ENCODE peak calls at places on chromosomes 3 and 15, in nine cellular contexts. N is upper lobe of left lung, M is left ventricle myocardium inferior, R is neural progenitor cell, Z is fibroblast of the aortic adventitia, D is heart left ventricle, P is B cell, W is AG09309, E is GM20000. G is an unnamed sample.

GRCh38 chr3:192915306-192915705 is 2.4 kb downstream of the MB21D2 start:
- DNase-seq in N (no peak), M (no peak), R (peak; percentile 81), Z (peak; percentile 68), D (no peak), P (no peak), W (peak; percentile 38), E (peak; percentile 55), G (no peak)

GRCh38 chr3:59593380-59593779 is 543.6 kb upstream of the CFAP20DC start:
- DNase-seq in N (no peak), M (no peak), R (no peak), Z (no peak), D (no peak), P (no peak), W (no peak), E (no peak), G (no peak)

GRCh38 chr3:182212479-182213076 is 500.9 kb downstream of the SOX2 start:
- DNase-seq in N (no peak), M (peak; percentile 17), R (no peak), Z (peak; percentile 3), D (no peak), P (no peak), W (no peak), E (no peak), G (peak; percentile 74)

GRCh38 chr3:16721494-16721893 is 116.3 kb upstream of the DAZL start:
- DNase-seq in N (no peak), M (no peak), R (no peak), Z (no peak), D (no peak), P (no peak), W (no peak), E (peak; percentile 19), G (no peak)

GRCh38 chr3:50112462-50112861 is 23.7 kb downstream of the RBM5 start:
- DNase-seq in N (no peak), M (no peak), R (no peak), Z (no peak), D (no peak), P (no peak), W (no peak), E (no peak), G (no peak)

GRCh38 chr3:67460841-67461240 is 193.6 kb downstream of the SUCLG2 start:
- DNase-seq in N (no peak), M (no peak), R (no peak), Z (no peak), D (no peak), P (no peak), W (no peak), E (no peak), G (no peak)

GRCh38 chr3:194814878-194815357 is 129.2 kb downstream of the FAM43A start:
- DNase-seq in N (no peak), M (no peak), R (no peak), Z (no peak), D (no peak), P (no peak), W (no peak), E (no peak), G (no peak)

GRCh38 chr3:124772081-124772831 is 42.0 kb downstream of the UMPS start:
- DNase-seq in N (no peak), M (no peak), R (no peak), Z (peak; percentile 70), D (peak; percentile 64), P (no peak), W (no peak), E (no peak), G (no peak)

GRCh38 chr3:184236033-184236410 is 6.6 kb downstream of the VWA5B2 start:
- DNase-seq in N (no peak), M (no peak), R (no peak), Z (no peak), D (no peak), P (no peak), W (no peak), E (no peak), G (no peak)

GRCh38 chr3:51686512-51687215 is 15.6 kb downstream of the TEX264 start:
- DNase-seq in N (peak; percentile 79), M (peak; percentile 64), R (no peak), Z (peak; percentile 24), D (peak; percentile 83), P (peak; percentile 88), W (no peak), E (peak; percentile 59), G (no peak)

GRCh38 chr3:161386991-161387390 is 15.7 kb upstream of the SPTSSB start:
- DNase-seq in N (no peak), M (no peak), R (no peak), Z (no peak), D (no peak), P (no peak), W (no peak), E (no peak), G (no peak)

GRCh38 chr3:30408105-30408557 is 198.3 kb upstream of the TGFBR2 start:
- DNase-seq in N (no peak), M (no peak), R (no peak), Z (no peak), D (no peak), P (no peak), W (no peak), E (no peak), G (no peak)

GRCh38 chr3:123694377-123695147 is 109.7 kb upstream of the HACD2 start:
- DNase-seq in N (peak; percentile 26), M (no peak), R (no peak), Z (no peak), D (no peak), P (no peak), W (no peak), E (no peak), G (no peak)

GRCh38 chr3:48655586-48655985 is 7.1 kb downstream of the CELSR3 start:
- DNase-seq in N (no peak), M (no peak), R (no peak), Z (no peak), D (no peak), P (peak; percentile 79), W (no peak), E (no peak), G (no peak)

GRCh38 chr3:32569540-32570425 is 875 bp downstream of the DYNC1LI1 start:
- DNase-seq in N (peak; percentile 95), M (peak; percentile 61), R (peak; percentile 93), Z (peak; percentile 34), D (peak; percentile 58), P (no peak), W (no peak), E (peak; percentile 63), G (peak; percentile 72)

GRCh38 chr3:130841357-130841756 is 52.5 kb upstream of the ATP2C1 start:
- DNase-seq in N (no peak), M (no peak), R (no peak), Z (no peak), D (no peak), P (no peak), W (no peak), E (peak; percentile 22), G (no peak)

GRCh38 chr15:86653344-86654192 is 573.9 kb downstream of the AGBL1 start:
- DNase-seq in N (no peak), M (no peak), R (no peak), Z (no peak), D (no peak), P (no peak), W (no peak), E (no peak), G (no peak)

GRCh38 chr3:12875857-12876451 is 34.6 kb upstream of the RPL32 start:
- DNase-seq in N (peak; percentile 86), M (peak; percentile 45), R (peak; percentile 97), Z (no peak), D (peak; percentile 31), P (peak; percentile 70), W (no peak), E (peak; percentile 68), G (peak; percentile 75)

GRCh38 chr15:35886765-35887164 is 340.8 kb upstream of the DPH6 start:
- DNase-seq in N (no peak), M (no peak), R (no peak), Z (peak; percentile 13), D (no peak), P (no peak), W (no peak), E (no peak), G (no peak)

GRCh38 chr3:184171562-184171961 is 3.1 kb upstream of the AP2M1 start:
- DNase-seq in N (no peak), M (no peak), R (no peak), Z (no peak), D (no peak), P (no peak), W (no peak), E (peak; percentile 43), G (no peak)

GRCh38 chr3:30605706-30606300 is 598 bp upstream of the TGFBR2 start:
- DNase-seq in N (no peak), M (no peak), R (no peak), Z (no peak), D (no peak), P (no peak), W (no peak), E (no peak), G (no peak)

GRCh38 chr15:23514492-23514891 is 51.0 kb upstream of the MKRN3 start:
- DNase-seq in N (no peak), M (no peak), R (no peak), Z (no peak), D (no peak), P (no peak), W (no peak), E (no peak), G (no peak)

GRCh38 chr3:160343132-160343531 is 55.9 kb downstream of the IFT80 start:
- DNase-seq in N (no peak), M (no peak), R (peak; percentile 9), Z (peak; percentile 53), D (no peak), P (no peak), W (no peak), E (peak; percentile 8), G (no peak)

GRCh38 chr3:160340351-160340750 is 58.7 kb downstream of the IFT80 start:
- DNase-seq in N (no peak), M (no peak), R (no peak), Z (no peak), D (no peak), P (no peak), W (no peak), E (no peak), G (no peak)
- TF ChIP-seq CTCF in N (no peak), M (no peak), R (no peak), Z (no peak), D (no peak), P (no peak), W (no peak), E (no peak), G (no peak)

GRCh38 chr15:92653836-92654524 is 1.6 kb downstream of the FAM174B start:
- DNase-seq in N (no peak), M (no peak), R (peak; percentile 49), Z (no peak), D (no peak), P (no peak), W (no peak), E (peak; percentile 63), G (peak; percentile 89)
- TF ChIP-seq CTCF in N (no peak), M (no peak), R (no peak), Z (no peak), D (no peak), P (no peak), W (no peak), E (no peak), G (no peak)

GRCh38 chr3:134126153-134126552 is 96.4 kb upstream of the SLCO2A1 start:
- DNase-seq in N (no peak), M (no peak), R (no peak), Z (no peak), D (no peak), P (no peak), W (no peak), E (no peak), G (no peak)
- TF ChIP-seq CTCF in N (no peak), M (no peak), R (peak; percentile 29), Z (peak; percentile 13), D (no peak), P (no peak), W (peak; percentile 17), E (no peak), G (no peak)

GRCh38 chr3:122101646-122102045 is 46.5 kb downstream of the CD86 start:
- DNase-seq in N (no peak), M (no peak), R (peak; percentile 82), Z (peak; percentile 57), D (no peak), P (peak; percentile 24), W (peak; percentile 31), E (peak; percentile 40), G (no peak)
- TF ChIP-seq CTCF in N (peak; percentile 43), M (peak; percentile 52), R (peak; percentile 75), Z (peak; percentile 47), D (no peak), P (peak; percentile 73), W (peak; percentile 63), E (peak; percentile 38), G (peak; percentile 50)

G was measured in pancreas.